ENCODE peak calls at places on chromosomes 12 and 14, in four cellular contexts. One of them, this sample, is unnamed.

GRCh38 chr12:40446385-40446784 is 221.6 kb downstream of the LRRK2 start:
- DNase-seq in SK-N-SH: peak; percentile 24
- DNase-seq in A549: peak; percentile 32
- DNase-seq in transverse colon: no peak
- DNase-seq in this sample: no peak

GRCh38 chr12:27537855-27538675 is 14.1 kb downstream of the PPFIBP1 start:
- DNase-seq in A549: no peak
- DNase-seq in SK-N-SH: no peak
- DNase-seq in transverse colon: no peak
- DNase-seq in this sample: no peak

GRCh38 chr12:47876404-47876960 is 28.3 kb downstream of the VDR start:
- DNase-seq in SK-N-SH: no peak
- DNase-seq in A549: no peak
- DNase-seq in transverse colon: no peak
- DNase-seq in this sample: no peak

GRCh38 chr12:88218293-88218692 is 76.2 kb downstream of the TMTC3 start:
- DNase-seq in A549: no peak
- DNase-seq in SK-N-SH: no peak
- DNase-seq in transverse colon: no peak
- DNase-seq in this sample: no peak

GRCh38 chr12:101455685-101456084 is 19.5 kb upstream of the SPIC start:
- DNase-seq in A549: no peak
- DNase-seq in SK-N-SH: no peak
- DNase-seq in transverse colon: no peak
- DNase-seq in this sample: no peak

GRCh38 chr12:75981247-75981646 is 50.3 kb downstream of the PHLDA1 start:
- DNase-seq in transverse colon: no peak
- DNase-seq in A549: no peak
- DNase-seq in SK-N-SH: no peak
- DNase-seq in this sample: no peak

GRCh38 chr12:57166971-57167371 is 19.6 kb upstream of the LRP1-AS start:
- DNase-seq in transverse colon: no peak
- DNase-seq in A549: peak; percentile 90
- DNase-seq in SK-N-SH: no peak
- DNase-seq in this sample: no peak

GRCh38 chr12:40945772-40946171 is 242.3 kb upstream of the PDZRN4 start:
- DNase-seq in A549: no peak
- DNase-seq in SK-N-SH: peak; percentile 36
- DNase-seq in transverse colon: no peak
- DNase-seq in this sample: no peak

GRCh38 chr12:84397279-84397678 is 515.3 kb downstream of the SLC6A15 start:
- DNase-seq in transverse colon: no peak
- DNase-seq in A549: no peak
- DNase-seq in SK-N-SH: peak; percentile 6
- DNase-seq in this sample: no peak

GRCh38 chr12:131948166-131948712 is 1.5 kb upstream of the EP400 start:
- DNase-seq in SK-N-SH: no peak
- DNase-seq in transverse colon: no peak
- DNase-seq in A549: no peak
- DNase-seq in this sample: peak; percentile 16

GRCh38 chr14:77320238-77320935 is at the start of gene POMT2:
- DNase-seq in A549: peak; percentile 91
- DNase-seq in SK-N-SH: peak; percentile 89
- DNase-seq in transverse colon: peak; percentile 95
- DNase-seq in this sample: peak; percentile 97

GRCh38 chr14:93061380-93062012 is 54.2 kb downstream of the ITPK1 start:
- DNase-seq in SK-N-SH: no peak
- DNase-seq in A549: no peak
- DNase-seq in transverse colon: no peak
- DNase-seq in this sample: no peak

GRCh38 chr12:12405882-12406281 is 49.0 kb downstream of the BORCS5 start:
- DNase-seq in transverse colon: peak; percentile 77
- DNase-seq in SK-N-SH: no peak
- DNase-seq in A549: peak; percentile 28
- DNase-seq in this sample: no peak

GRCh38 chr14:70721542-70721941 is 79.8 kb downstream of the TTC9 start:
- DNase-seq in transverse colon: no peak
- DNase-seq in SK-N-SH: no peak
- DNase-seq in A549: no peak
- DNase-seq in this sample: no peak

GRCh38 chr12:46358325-46358700 is 14.3 kb downstream of the SLC38A2 start:
- DNase-seq in SK-N-SH: no peak
- DNase-seq in A549: no peak
- DNase-seq in transverse colon: no peak
- DNase-seq in this sample: no peak

GRCh38 chr14:22313172-22313801 is 275.7 kb downstream of the DAD1 start:
- DNase-seq in A549: no peak
- DNase-seq in SK-N-SH: no peak
- DNase-seq in transverse colon: no peak
- DNase-seq in this sample: no peak

GRCh38 chr12:92810370-92810769 is 107.6 kb downstream of the PLEKHG7 start:
- DNase-seq in SK-N-SH: no peak
- DNase-seq in A549: no peak
- DNase-seq in transverse colon: no peak
- DNase-seq in this sample: no peak

GRCh38 chr12:93857279-93857894 is 180.2 kb downstream of the CRADD start:
- DNase-seq in A549: no peak
- DNase-seq in SK-N-SH: no peak
- DNase-seq in transverse colon: no peak
- DNase-seq in this sample: no peak

GRCh38 chr14:67941456-67942018 is 122.0 kb downstream of the RAD51B start:
- DNase-seq in SK-N-SH: no peak
- DNase-seq in transverse colon: no peak
- DNase-seq in A549: no peak
- DNase-seq in this sample: no peak

GRCh38 chr14:102993523-102993922 is 63.8 kb downstream of the CDC42BPB start:
- DNase-seq in transverse colon: peak; percentile 64
- DNase-seq in A549: peak; percentile 89
- DNase-seq in SK-N-SH: no peak
- DNase-seq in this sample: no peak

GRCh38 chr14:70594461-70594860 is 6.0 kb downstream of the MED6 start:
- DNase-seq in transverse colon: no peak
- DNase-seq in A549: no peak
- DNase-seq in SK-N-SH: no peak
- DNase-seq in this sample: no peak

GRCh38 chr12:91155990-91156389 is 26.6 kb downstream of the DCN start:
- DNase-seq in A549: no peak
- DNase-seq in transverse colon: no peak
- DNase-seq in SK-N-SH: no peak
- DNase-seq in this sample: no peak

GRCh38 chr12:20444595-20445170 is 76.3 kb downstream of the PDE3A start:
- DNase-seq in A549: no peak
- DNase-seq in SK-N-SH: no peak
- DNase-seq in transverse colon: no peak
- DNase-seq in this sample: no peak

GRCh38 chr12:117761528-117762100 is 207.2 kb downstream of the KSR2 start:
- DNase-seq in A549: no peak
- DNase-seq in SK-N-SH: no peak
- DNase-seq in transverse colon: no peak
- DNase-seq in this sample: no peak

GRCh38 chr12:63855299-63855698 is 10.8 kb downstream of the SRGAP1 start:
- DNase-seq in SK-N-SH: no peak
- DNase-seq in transverse colon: no peak
- DNase-seq in A549: no peak
- DNase-seq in this sample: no peak

GRCh38 chr12:27333311-27334009 is 824 bp downstream of the BMAL2 start:
- DNase-seq in SK-N-SH: peak; percentile 76
- DNase-seq in A549: no peak
- DNase-seq in transverse colon: peak; percentile 40
- DNase-seq in this sample: no peak

GRCh38 chr14:94751321-94751720 is 18.6 kb downstream of the GSC start:
- DNase-seq in SK-N-SH: no peak
- DNase-seq in transverse colon: no peak
- DNase-seq in A549: no peak
- DNase-seq in this sample: no peak

GRCh38 chr12:3311027-3311402 is 180.0 kb upstream of the PRMT8 start:
- DNase-seq in A549: no peak
- DNase-seq in transverse colon: peak; percentile 46
- DNase-seq in SK-N-SH: no peak
- DNase-seq in this sample: no peak

DNA sequence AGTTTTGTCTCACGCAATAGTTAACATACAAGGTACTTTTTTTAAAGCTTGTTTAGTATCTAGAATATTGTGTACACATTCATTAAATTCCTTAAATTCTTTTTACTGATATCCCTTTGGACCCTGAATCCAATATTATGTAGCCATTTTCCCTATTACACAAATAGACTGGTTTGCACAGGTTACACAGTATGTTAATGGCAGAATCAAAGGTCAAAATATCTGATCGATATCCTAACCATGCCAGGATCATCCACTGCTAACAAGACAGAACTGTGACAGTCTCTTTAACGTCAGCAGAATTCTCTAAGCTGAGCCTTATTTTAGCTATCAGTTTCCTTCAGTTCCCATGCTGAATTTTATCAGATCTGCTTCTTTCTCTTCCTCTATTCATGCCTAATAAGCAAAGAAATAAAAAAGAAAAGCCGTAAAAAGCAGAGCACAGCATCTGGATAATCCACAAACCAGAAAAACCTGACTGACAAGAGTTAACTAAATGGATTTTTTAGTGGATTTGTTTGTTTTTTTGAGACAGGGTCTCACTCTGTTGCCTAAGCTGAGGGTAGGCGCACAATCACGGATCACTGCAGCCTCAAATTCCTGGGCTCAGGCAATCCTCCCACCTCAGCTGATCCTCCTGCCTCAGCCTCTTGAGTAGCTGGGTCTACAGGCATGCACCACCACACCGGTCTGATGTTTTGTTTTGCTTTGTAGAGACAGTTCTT is 130.4 kb downstream of the PAWR start:
- DNase-seq in transverse colon: no peak
- DNase-seq in A549: no peak
- DNase-seq in SK-N-SH: no peak
- DNase-seq in this sample: no peak
- TF ChIP-seq EP300 in transverse colon: no peak
- TF ChIP-seq EP300 in A549: no peak
- TF ChIP-seq EP300 in SK-N-SH: no peak
- TF ChIP-seq EP300 in this sample: no peak

DNA sequence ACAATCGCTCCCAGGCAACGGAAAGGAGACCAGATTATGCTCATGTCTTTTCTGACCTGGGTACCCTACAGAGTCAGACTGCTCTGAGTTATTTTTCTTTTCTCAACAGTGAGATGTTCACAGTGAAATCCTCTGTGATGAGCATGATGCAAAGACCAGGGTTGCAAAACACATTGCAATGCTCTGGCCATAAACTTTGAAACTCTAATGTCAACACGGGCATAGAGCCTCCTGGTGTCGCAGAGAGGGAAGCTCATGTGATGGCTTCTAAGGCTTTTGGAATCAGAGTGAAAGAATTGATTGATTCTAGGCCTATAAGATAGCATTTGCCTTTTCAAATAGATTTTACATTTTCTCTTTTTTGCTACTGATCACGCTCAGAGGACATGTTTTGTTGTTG is 193.4 kb downstream of the RASSF9 start:
- DNase-seq in transverse colon: no peak
- DNase-seq in SK-N-SH: no peak
- DNase-seq in A549: no peak
- DNase-seq in this sample: no peak
- TF ChIP-seq EP300 in transverse colon: no peak
- TF ChIP-seq EP300 in SK-N-SH: no peak
- TF ChIP-seq EP300 in A549: no peak
- TF ChIP-seq EP300 in this sample: no peak

DNA sequence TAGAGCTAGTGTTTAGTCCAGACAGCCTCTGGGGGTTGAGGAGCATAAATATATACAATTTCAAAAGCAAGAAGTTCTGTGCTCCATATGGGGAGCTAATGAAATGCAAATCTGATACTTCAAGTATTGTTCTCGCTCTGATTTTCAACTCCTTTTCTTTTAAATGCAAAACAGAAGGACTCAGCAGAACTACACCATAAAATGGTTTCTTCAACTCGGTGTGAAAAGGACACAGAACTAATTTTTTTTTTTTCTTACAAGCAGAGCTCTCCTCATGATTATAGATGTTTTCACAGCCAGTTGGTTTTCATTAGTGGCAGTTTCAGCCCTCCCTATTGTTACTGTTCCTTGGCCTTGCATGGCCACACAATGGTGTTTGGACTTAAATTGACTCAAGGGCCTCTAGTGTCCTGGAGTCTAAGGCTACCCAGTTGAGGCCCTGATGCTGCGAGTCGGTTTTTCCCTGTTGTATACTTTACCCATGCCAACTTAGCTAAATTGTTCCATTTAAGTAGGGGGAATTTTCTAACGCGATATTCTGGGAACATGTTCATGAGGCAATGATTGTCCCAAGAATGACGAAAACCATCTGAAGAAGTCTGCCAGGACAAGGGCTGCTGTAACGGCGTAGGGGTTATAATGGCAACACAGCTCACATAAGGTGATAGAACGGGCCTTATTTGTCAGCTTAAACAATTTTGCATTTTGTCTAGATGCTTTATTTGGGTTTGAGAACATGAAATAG is 120.3 kb downstream of the GPR135 start:
- DNase-seq in SK-N-SH: no peak
- DNase-seq in transverse colon: no peak
- DNase-seq in A549: no peak
- DNase-seq in this sample: no peak
- TF ChIP-seq EP300 in SK-N-SH: no peak
- TF ChIP-seq EP300 in transverse colon: peak; percentile 13
- TF ChIP-seq EP300 in A549: no peak
- TF ChIP-seq EP300 in this sample: no peak

GRCh38 chr14:33359288-33359881 is 420.7 kb downstream of the NPAS3 start:
- DNase-seq in SK-N-SH: no peak
- DNase-seq in transverse colon: no peak
- DNase-seq in A549: no peak
- DNase-seq in this sample: no peak
- TF ChIP-seq EP300 in SK-N-SH: no peak
- TF ChIP-seq EP300 in transverse colon: no peak
- TF ChIP-seq EP300 in A549: no peak
- TF ChIP-seq EP300 in this sample: no peak

GRCh38 chr14:29278301-29278700 is 511.7 kb downstream of the FOXG1 start:
- DNase-seq in transverse colon: no peak
- DNase-seq in A549: no peak
- DNase-seq in SK-N-SH: no peak
- DNase-seq in this sample: no peak
- TF ChIP-seq EP300 in transverse colon: no peak
- TF ChIP-seq EP300 in A549: no peak
- TF ChIP-seq EP300 in SK-N-SH: no peak
- TF ChIP-seq EP300 in this sample: no peak

This sample was measured in suprapubic skin.